ENCODE peak calls at places on chromosome 1, in five cellular contexts. R, W, K, F and B are unnamed samples.

GRCh38 chr1:34885405-34886247 is 26.1 kb upstream of the SMIM12 start:
- DNase-seq in W (peak; percentile 88), F (no peak), R (no peak), K (no peak), B (no peak)

GRCh38 chr1:154999651-155000474 is 2.7 kb upstream of the ZBTB7B start:
- DNase-seq in W (peak; percentile 77), K (peak; percentile 49), R (no peak), F (no peak), B (peak; percentile 92)

GRCh38 chr1:185373813-185374524 is 56.9 kb upstream of the IVNS1ABP start:
- DNase-seq in K (peak; percentile 57), R (no peak), F (peak; percentile 54), W (no peak), B (no peak)

GRCh38 chr1:152141971-152142584 is 16.9 kb downstream of the RPTN start:
- DNase-seq in R (no peak), W (peak; percentile 36), K (peak; percentile 73), F (peak; percentile 66), B (peak; percentile 69)

GRCh38 chr1:11070876-11071275 is 11.1 kb upstream of the SRM start:
- DNase-seq in R (no peak), W (no peak), K (no peak), F (no peak), B (no peak)

GRCh38 chr1:205991237-205991636 is 12.0 kb downstream of the RAB7B start:
- DNase-seq in K (peak; percentile 64), F (no peak), R (no peak), W (no peak), B (no peak)

GRCh38 chr1:3053366-3053980 is 15.5 kb upstream of the PRDM16 start:
- DNase-seq in F (no peak), W (peak; percentile 7), R (no peak), K (no peak), B (no peak)

GRCh38 chr1:157272899-157273774 is 134.9 kb upstream of the ETV3 start:
- DNase-seq in R (no peak), W (peak; percentile 49), K (no peak), F (no peak), B (no peak)

GRCh38 chr1:51302746-51303145 is 27.6 kb downstream of the TTC39A start:
- DNase-seq in R (no peak), W (no peak), K (no peak), F (no peak), B (no peak)

GRCh38 chr1:29439615-29440014 is 203.3 kb downstream of the PTPRU start:
- DNase-seq in W (peak; percentile 8), K (no peak), R (no peak), F (no peak), B (no peak)

GRCh38 chr1:27400035-27400962 is 7.9 kb downstream of the GPR3 start:
- DNase-seq in R (no peak), F (no peak), W (no peak), K (peak; percentile 37), B (no peak)

GRCh38 chr1:57013522-57013921 is 47.7 kb upstream of the C8B start:
- DNase-seq in F (no peak), R (no peak), K (peak; percentile 15), W (no peak), B (no peak)

GRCh38 chr1:112605633-112606327 is 13.2 kb downstream of the ST7L start:
- DNase-seq in W (no peak), F (no peak), R (no peak), K (no peak), B (no peak)

GRCh38 chr1:111471012-111471411 is 2.8 kb upstream of the C1orf162 start:
- DNase-seq in R (no peak), F (peak; percentile 81), W (no peak), K (no peak), B (no peak)

GRCh38 chr1:114384922-114385321 is 126.1 kb downstream of the TRIM33 start:
- DNase-seq in R (no peak), W (no peak), K (no peak), F (no peak), B (no peak)

GRCh38 chr1:111585461-111586100 is 34.0 kb upstream of the RAP1A start:
- DNase-seq in F (no peak), K (peak; percentile 42), R (no peak), W (no peak), B (no peak)